ENCODE peak calls at places on chromosomes 11 and 22, in eight cellular contexts. P is nucleus accumbens, D is bronchial epithelial cell, T is uterus, L is activated T-cell treated with anti-CD3 and anti-CD28 coated beads for 1 hour, C is heart left ventricle, M is globus pallidus, G is lower leg skin. U is an unnamed sample.

GRCh38 chr22:50186789-50187523 is 1.2 kb downstream of the TRABD start:
- DNase-seq in P (no peak), D (no peak), T (no peak), L (no peak), C (peak), M (no peak), G (no peak), U (no peak)

GRCh38 chr11:117781650-117782049 is 15.4 kb downstream of the DSCAML1 start:
- DNase-seq in P (no peak), D (no peak), T (no peak), L (no peak), C (no peak), M (no peak), G (no peak), U (no peak)

GRCh38 chr11:132228756-132229325 is 858.4 kb downstream of the NTM start:
- DNase-seq in P (no peak), D (peak), T (no peak), L (no peak), C (no peak), M (no peak), G (no peak), U (no peak)

GRCh38 chr11:61773356-61773755 is 19.0 kb downstream of the TMEM258 start:
- DNase-seq in P (no peak), D (no peak), T (no peak), L (no peak), C (no peak), M (no peak), G (no peak), U (no peak)

GRCh38 chr11:32809313-32809712 is 14.9 kb upstream of the CCDC73 start:
- DNase-seq in P (peak), D (peak), T (peak), L (peak), C (no peak), M (peak), G (peak), U (peak)

GRCh38 chr11:123238297-123238696 is 43.2 kb upstream of the CLMP start:
- DNase-seq in P (no peak), D (no peak), T (no peak), L (no peak), C (no peak), M (no peak), G (peak), U (no peak)

GRCh38 chr11:14703731-14704130 is 60.1 kb downstream of the PDE3B start:
- DNase-seq in P (no peak), D (no peak), T (no peak), L (no peak), C (no peak), M (no peak), G (no peak), U (no peak)

GRCh38 chr22:44329179-44329796 is 16.5 kb upstream of the SHISAL1 start:
- DNase-seq in P (no peak), D (peak), T (no peak), L (no peak), C (no peak), M (no peak), G (no peak), U (no peak)

GRCh38 chr22:29883045-29883830 is at the start of gene MTMR3:
- DNase-seq in P (peak), D (peak), T (peak), L (peak), C (peak), M (peak), G (peak), U (peak)

GRCh38 chr11:45811109-45811435 is 6.1 kb downstream of the SLC35C1 start:
- DNase-seq in P (no peak), D (no peak), T (no peak), L (no peak), C (no peak), M (no peak), G (no peak), U (no peak)

GRCh38 chr22:47634342-47634741 is 871.9 kb downstream of the TBC1D22A start:
- DNase-seq in P (no peak), D (no peak), T (no peak), L (no peak), C (no peak), M (no peak), G (no peak), U (no peak)

GRCh38 chr11:11849127-11849746 is 7.5 kb downstream of the USP47 start:
- DNase-seq in P (no peak), D (peak), T (peak), L (peak), C (no peak), M (peak), G (peak), U (peak)

GRCh38 chr11:67646535-67647336 is 3.8 kb downstream of the ACY3 start:
- DNase-seq in P (no peak), D (no peak), T (no peak), L (no peak), C (peak), M (no peak), G (no peak), U (peak)

GRCh38 chr11:36249271-36249670 is 40.0 kb downstream of the COMMD9 start:
- DNase-seq in P (no peak), D (peak), T (no peak), L (no peak), C (no peak), M (no peak), G (no peak), U (no peak)

GRCh38 chr11:70090989-70091388 is 12.9 kb downstream of the ANO1 start:
- DNase-seq in P (no peak), D (no peak), T (no peak), L (no peak), C (no peak), M (peak), G (no peak), U (no peak)

GRCh38 chr11:118953265-118953664 is 2.8 kb upstream of the UPK2 start:
- DNase-seq in P (peak), D (no peak), T (no peak), L (no peak), C (no peak), M (peak), G (no peak), U (no peak)

GRCh38 chr22:37154925-37155712 is 5.4 kb upstream of the IL2RB start:
- DNase-seq in P (no peak), D (peak), T (no peak), L (no peak), C (no peak), M (no peak), G (no peak), U (no peak)

GRCh38 chr11:8219257-8220021 is 44.2 kb downstream of the LMO1 start:
- DNase-seq in P (no peak), D (peak), T (no peak), L (no peak), C (no peak), M (no peak), G (no peak), U (no peak)

GRCh38 chr11:131749100-131749499 is 378.7 kb downstream of the NTM start:
- DNase-seq in P (no peak), D (peak), T (no peak), L (no peak), C (no peak), M (no peak), G (no peak), U (no peak)

GRCh38 chr11:15199693-15200092 is 85.0 kb downstream of the INSC start:
- DNase-seq in P (no peak), D (peak), T (no peak), L (no peak), C (no peak), M (peak), G (no peak), U (no peak)

GRCh38 chr22:30247974-30248373 is 1.4 kb upstream of the LIF start:
- DNase-seq in P (no peak), D (no peak), T (no peak), L (no peak), C (no peak), M (no peak), G (no peak), U (no peak)

GRCh38 chr11:64206457-64207246 is at the start of gene FERMT3:
- DNase-seq in P (no peak), D (no peak), T (no peak), L (peak), C (peak), M (no peak), G (peak), U (peak)

GRCh38 chr11:64507832-64508375 is 83.1 kb upstream of the SLC22A12 start:
- DNase-seq in P (no peak), D (no peak), T (no peak), L (no peak), C (no peak), M (no peak), G (no peak), U (no peak)

U was measured in CD4-positive, alpha-beta T cell.